ENCODE peak calls at places on chromosomes 4 and X, in nine cellular contexts. F, O, J, C, R, B, U, H and N are unnamed samples.

GRCh38 chrX:119072771-119073170 is at the start of gene CT47C1:
- DNase-seq in F (no peak), B (no peak), U (no peak), R (peak), H (no peak), J (no peak), O (no peak), C (no peak), N (no peak)

GRCh38 chr4:35247047-35247446 is 997.3 kb downstream of the ARAP2 start:
- DNase-seq in O (no peak), J (no peak), R (no peak), H (no peak), B (no peak), C (no peak), F (no peak), U (no peak), N (no peak)

GRCh38 chr4:53619431-53619830 is 28.1 kb upstream of the LNX1 start:
- DNase-seq in H (no peak), R (peak), B (no peak), F (no peak), C (no peak), J (no peak), U (no peak), O (no peak), N (no peak)

GRCh38 chr4:7358100-7358735 is 76.5 kb downstream of the PSAPL1 start:
- DNase-seq in O (peak), B (peak), F (no peak), U (peak), C (no peak), R (peak), H (no peak), J (no peak), N (no peak)

GRCh38 chrX:151488677-151489076 is 74.8 kb upstream of the PASD1 start:
- DNase-seq in U (no peak), F (no peak), B (no peak), H (no peak), O (no peak), J (no peak), C (no peak), R (no peak), N (peak)

GRCh38 chr4:1285790-1286553 is 3.7 kb upstream of the MAEA start:
- DNase-seq in B (no peak), O (no peak), C (no peak), J (no peak), H (no peak), F (no peak), U (no peak), R (peak), N (peak)

GRCh38 chr4:158195297-158195696 is 15.0 kb upstream of the TMEM144 start:
- DNase-seq in H (no peak), B (no peak), U (no peak), O (no peak), C (no peak), F (no peak), R (no peak), J (no peak), N (no peak)

GRCh38 chr4:170012629-170012958 is 13.6 kb downstream of the MFAP3L start:
- DNase-seq in F (no peak), H (no peak), O (no peak), R (no peak), U (no peak), J (no peak), B (no peak), C (no peak), N (no peak)

GRCh38 chr4:185634066-185634652 is 98.9 kb upstream of the PDLIM3 start:
- DNase-seq in C (no peak), H (no peak), R (peak), U (no peak), O (no peak), F (no peak), J (no peak), B (no peak), N (no peak)

GRCh38 chrX:10106801-10107200 is 50.0 kb upstream of the CLCN4 start:
- DNase-seq in J (no peak), H (no peak), U (no peak), R (no peak), F (no peak), B (peak), C (no peak), O (no peak), N (no peak)

GRCh38 chr4:17418010-17418409 is 93.9 kb downstream of the QDPR start:
- DNase-seq in O (no peak), F (no peak), H (no peak), B (no peak), J (no peak), U (no peak), C (no peak), R (no peak), N (no peak)